ENCODE peak calls at places on chromosome 22, in nine cellular contexts. U, Y, L, N, W, K, D, G and O are unnamed samples.

GRCh38 chr22:39997939-39998726 is 3.4 kb downstream of the FAM83F start:
- DNase-seq in W (no peak), K (no peak), Y (peak; percentile 15), U (peak; percentile 18), D (peak; percentile 75), G (peak; percentile 70), N (no peak), L (peak; percentile 34), O (no peak)

GRCh38 chr22:17403906-17404305 is 34.6 kb downstream of the CECR2 start:
- DNase-seq in L (peak; percentile 19), U (no peak), D (no peak), Y (no peak), G (no peak), N (no peak), W (no peak), K (no peak), O (no peak)

GRCh38 chr22:39472570-39473556 is 16.1 kb downstream of the MGAT3 start:
- DNase-seq in W (no peak), U (no peak), L (peak; percentile 62), K (no peak), N (no peak), G (no peak), Y (no peak), D (no peak), O (no peak)

GRCh38 chr22:43185860-43186261 is 1.1 kb downstream of the TTLL12 start:
- DNase-seq in Y (no peak), U (peak; percentile 26), D (peak; percentile 17), K (no peak), N (peak; percentile 29), W (no peak), G (peak; percentile 34), L (peak; percentile 48), O (no peak)

GRCh38 chr22:40857309-40857851 is 432 bp downstream of the XPNPEP3 start:
- DNase-seq in W (no peak), Y (no peak), U (no peak), N (no peak), L (peak; percentile 20), G (no peak), K (no peak), D (no peak), O (no peak)

GRCh38 chr22:19872779-19873137 is 18.1 kb upstream of the GNB1L start:
- DNase-seq in Y (no peak), N (no peak), K (no peak), U (no peak), G (no peak), D (no peak), L (no peak), W (no peak), O (no peak)

GRCh38 chr22:42805016-42805997 is 51.8 kb downstream of the ARFGAP3 start:
- DNase-seq in W (no peak), Y (no peak), U (no peak), G (peak; percentile 34), D (peak; percentile 62), K (no peak), N (no peak), L (no peak), O (no peak)

GRCh38 chr22:23862103-23862502 is 4.4 kb downstream of the SLC2A11 start:
- DNase-seq in K (no peak), Y (no peak), N (peak; percentile 32), G (peak; percentile 68), U (peak; percentile 52), D (peak; percentile 46), L (peak; percentile 68), W (no peak), O (no peak)

GRCh38 chr22:39242809-39243442 is 1.9 kb downstream of the PDGFB start:
- DNase-seq in N (no peak), G (peak; percentile 53), Y (no peak), W (no peak), U (no peak), K (no peak), L (no peak), D (no peak), O (no peak)

GRCh38 chr22:40009231-40009769 is 14.5 kb downstream of the FAM83F start:
- DNase-seq in Y (no peak), K (no peak), U (no peak), W (no peak), G (peak; percentile 92), D (no peak), N (no peak), L (no peak), O (no peak)

GRCh38 chr22:46583571-46583970 is 36.6 kb upstream of the GRAMD4 start:
- DNase-seq in K (no peak), D (no peak), L (no peak), U (no peak), Y (no peak), G (no peak), W (no peak), N (no peak), O (no peak)

GRCh38 chr22:19810381-19811141 is 44.1 kb downstream of the GNB1L start:
- DNase-seq in W (no peak), L (peak; percentile 54), Y (peak; percentile 90), G (peak; percentile 31), K (no peak), U (no peak), N (no peak), D (no peak), O (peak; percentile 37)

GRCh38 chr22:23115825-23116494 is 25.8 kb downstream of the RSPH14 start:
- DNase-seq in D (no peak), N (no peak), W (no peak), K (no peak), G (no peak), Y (no peak), L (no peak), U (no peak), O (no peak)

GRCh38 chr22:26711205-26711958 is 54.0 kb downstream of the MIAT start:
- DNase-seq in K (no peak), D (no peak), N (no peak), L (peak; percentile 33), U (no peak), W (no peak), G (no peak), Y (no peak), O (no peak)

GRCh38 chr22:37898441-37899181 is 7.5 kb upstream of the MICALL1 start:
- DNase-seq in N (no peak), G (no peak), U (no peak), D (peak; percentile 88), Y (no peak), W (no peak), L (peak; percentile 39), K (no peak), O (no peak)

GRCh38 chr22:39024923-39025322 is 4.0 kb downstream of the APOBEC3D start:
- DNase-seq in D (no peak), W (no peak), Y (no peak), L (no peak), G (no peak), N (no peak), U (no peak), K (no peak), O (no peak)

GRCh38 chr22:36331912-36332622 is 55.7 kb downstream of the MYH9 start:
- DNase-seq in K (no peak), W (peak; percentile 76), D (no peak), Y (no peak), G (no peak), L (peak; percentile 63), N (no peak), U (peak; percentile 18), O (peak; percentile 57)
- TF ChIP-seq CTCF in K (no peak), W (no peak), D (no peak), Y (no peak), G (no peak), L (no peak), N (no peak), U (no peak), O (no peak)

DNA sequence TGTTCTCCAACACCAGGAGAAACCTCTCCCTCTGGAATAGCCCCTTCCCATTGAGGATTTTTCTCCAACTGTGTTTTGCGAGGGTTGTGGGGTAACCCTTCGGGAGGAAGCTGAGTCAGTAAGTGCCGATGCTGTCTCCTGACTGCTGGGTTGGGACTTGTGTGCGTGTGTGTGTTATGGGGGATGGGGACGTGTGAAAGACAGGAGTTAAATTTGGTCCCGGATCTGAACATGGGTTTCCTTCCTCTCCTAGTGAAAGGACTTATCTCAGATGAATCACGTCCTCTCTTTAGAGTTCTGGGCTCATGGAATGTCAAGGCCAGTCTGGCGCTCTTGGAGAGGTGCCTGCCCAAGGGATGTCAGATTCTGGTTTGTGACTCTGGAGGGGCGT is 33.3 kb downstream of the KIAA1671 start:
- DNase-seq in D (peak; percentile 98), K (no peak), N (no peak), L (peak; percentile 96), W (no peak), G (no peak), Y (no peak), U (no peak), O (no peak)
- H3K4me3 ChIP-seq in D (no peak overlapping the region), K (no peak overlapping the region), N (no peak overlapping the region), L (peak overlapping the region; percentile 13), W (no peak overlapping the region), G (no peak overlapping the region), Y (no peak overlapping the region), U (no peak overlapping the region), O (no peak overlapping the region)

DNA sequence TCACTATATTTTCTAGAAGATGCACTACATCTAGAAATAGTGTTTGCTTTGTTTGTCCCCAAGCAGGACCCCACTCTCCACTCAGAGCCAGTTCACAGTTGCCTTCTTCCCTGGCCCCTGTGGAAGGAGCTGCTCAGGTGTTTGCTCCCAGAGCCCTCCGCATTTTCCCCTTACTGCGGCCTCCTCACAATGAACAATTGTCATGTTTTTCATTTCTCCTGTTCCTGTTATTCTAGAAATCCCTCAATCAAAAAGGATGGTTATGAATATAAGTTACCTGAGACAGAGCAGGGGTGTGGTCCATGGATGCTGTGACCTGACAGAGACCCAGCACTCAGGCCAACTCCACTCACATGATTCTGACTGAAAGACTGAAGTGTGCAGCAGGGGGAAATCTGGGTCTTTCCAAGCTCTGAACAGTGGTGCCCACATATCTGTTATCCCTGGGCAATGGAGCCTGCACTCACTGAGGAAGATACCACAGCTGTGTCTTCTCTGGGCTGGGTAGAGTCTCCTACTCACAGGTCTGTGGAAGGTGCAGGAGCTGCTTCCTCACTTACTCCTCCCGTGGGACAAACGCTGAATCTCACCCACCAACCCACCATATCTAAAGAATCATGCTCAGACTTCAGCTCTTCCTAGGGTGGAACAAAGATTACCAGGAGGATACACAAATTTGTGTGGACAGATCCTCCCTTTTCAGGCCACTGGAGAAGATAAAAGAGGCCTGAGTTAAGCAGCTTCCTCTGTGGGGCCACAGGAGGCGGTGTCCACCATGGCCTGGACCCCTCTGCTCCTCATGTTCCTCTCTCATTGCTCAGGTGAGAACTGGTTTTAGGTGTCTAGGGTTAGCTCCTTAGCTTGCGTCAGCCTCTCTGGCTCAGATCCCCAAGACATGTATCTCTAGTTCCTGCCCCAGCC is 87.1 kb upstream of the TOP3B start:
- DNase-seq in D (no peak), U (no peak), G (no peak), N (no peak), W (no peak), L (no peak), Y (no peak), K (no peak), O (no peak)
- TF ChIP-seq CTCF in D (peak; percentile 13), U (no peak), G (no peak), N (peak; percentile 19), W (no peak), L (no peak), Y (no peak), K (no peak), O (no peak)

DNA sequence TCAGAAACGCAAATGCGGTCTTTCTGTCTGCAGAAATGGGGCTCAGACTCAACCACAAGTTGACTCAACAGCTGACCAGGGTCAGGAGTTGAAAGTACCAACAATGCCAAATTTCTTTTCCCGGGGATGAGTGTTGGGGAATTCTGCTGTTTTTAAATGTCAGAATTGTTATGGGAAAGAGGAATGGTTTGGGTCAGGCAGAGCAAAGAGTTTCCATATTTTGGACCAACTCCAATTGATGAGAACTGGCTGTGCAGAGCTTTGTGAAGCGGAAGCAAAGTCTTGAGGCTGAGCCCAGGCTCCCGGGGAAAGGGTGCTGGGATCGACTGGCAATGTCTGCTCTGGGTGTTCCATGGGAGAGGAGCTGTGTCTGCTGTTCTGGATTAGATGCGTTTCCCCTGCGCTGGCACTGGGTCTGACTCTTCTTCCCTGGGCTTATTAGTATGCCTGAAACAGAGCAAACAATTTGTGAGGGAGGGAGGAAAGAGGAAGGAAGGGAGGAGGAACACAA is 36.2 kb downstream of the TXN2 start:
- DNase-seq in N (no peak), K (no peak), G (no peak), D (no peak), L (peak; percentile 92), Y (peak; percentile 87), W (peak; percentile 51), U (no peak), O (no peak)
- H3K4me3 ChIP-seq in N (no peak overlapping the region), K (no peak overlapping the region), G (no peak overlapping the region), D (no peak overlapping the region), L (peak overlapping the region; percentile 22), Y (no peak overlapping the region), W (no peak overlapping the region), U (no peak overlapping the region), O (no peak overlapping the region)